ENCODE peak calls at places on chromosomes 13 and 19, in seven cellular contexts. O, R, J, T, S, B and G are unnamed samples. For H3K36me3, the result is how much of the 10 kb centered on the place peaks cover.

GRCh38 chr13:86282450-86282849 is 483.2 kb upstream of the SLITRK6 start:
- DNase-seq in J (no peak), T (no peak), S (no peak), O (no peak), B (peak), R (no peak), G (no peak)

GRCh38 chr13:94228781-94229180 is 250.7 kb downstream of the DCT start:
- DNase-seq in T (no peak), R (peak), S (no peak), O (peak), B (peak), J (no peak), G (no peak)

GRCh38 chr19:30799854-30800755 is 427.9 kb downstream of the ZNF536 start:
- DNase-seq in T (no peak), B (no peak), R (no peak), J (peak), O (peak), S (peak), G (peak)

GRCh38 chr19:48807590-48808308 is 3.1 kb downstream of the BCAT2 start:
- DNase-seq in O (no peak), S (no peak), J (peak), T (no peak), B (no peak), R (no peak), G (no peak)

GRCh38 chr19:8213827-8214672 is 4.9 kb downstream of the CERS4 start:
- DNase-seq in R (no peak), J (no peak), B (no peak), S (no peak), T (no peak), O (no peak), G (no peak)

GRCh38 chr19:16268676-16269319 is 55.8 kb upstream of the KLF2 start:
- DNase-seq in J (no peak), T (no peak), S (no peak), R (no peak), O (no peak), B (no peak), G (no peak)

GRCh38 chr19:48418317-48419064 is 25.0 kb downstream of the GRIN2D start:
- DNase-seq in B (peak), S (no peak), O (peak), J (no peak), R (peak), T (peak), G (no peak)

GRCh38 chr13:43572601-43573360 is 214.0 kb downstream of the ENOX1 start:
- DNase-seq in S (peak), R (peak), J (no peak), O (no peak), B (peak), T (no peak), G (no peak)

GRCh38 chr19:40335855-40336700 is 12.1 kb downstream of the C19orf47 start:
- DNase-seq in T (peak), B (peak), R (no peak), S (no peak), J (no peak), O (no peak), G (no peak)

GRCh38 chr13:110044521-110045200 is 258.3 kb upstream of the IRS2 start:
- DNase-seq in S (peak), J (no peak), O (peak), T (no peak), R (peak), B (peak), G (no peak)

GRCh38 chr19:42037649-42038048 is 32.4 kb downstream of the GRIK5 start:
- DNase-seq in J (no peak), S (no peak), B (no peak), T (no peak), O (no peak), R (no peak), G (no peak)

GRCh38 chr19:42081584-42082258 is 5.8 kb downstream of the ZNF574 start:
- DNase-seq in O (peak), J (peak), S (peak), T (no peak), B (peak), R (peak), G (no peak)

GRCh38 chr19:18279516-18280246 is 1.7 kb downstream of the JUND start:
- DNase-seq in S (peak), T (peak), O (peak), R (peak), J (peak), B (peak), G (peak)

GRCh38 chr19:24048261-24048660 is 38.7 kb upstream of the ZNF254 start:
- DNase-seq in O (no peak), S (no peak), J (no peak), T (no peak), B (no peak), R (no peak), G (no peak)

GRCh38 chr19:39846678-39847486 is 703 bp upstream of the FBL start:
- DNase-seq in J (peak), T (no peak), O (peak), B (no peak), R (no peak), S (peak), G (no peak)

GRCh38 chr19:485122-485521 is 11.2 kb upstream of the MADCAM1 start:
- DNase-seq in T (peak), J (no peak), R (no peak), O (no peak), B (no peak), S (no peak), G (no peak)

GRCh38 chr19:48812094-48812929 is 1.5 kb upstream of the BCAT2 start:
- DNase-seq in O (peak), J (peak), S (peak), T (peak), R (peak), B (peak), G (peak)

GRCh38 chr19:21148681-21149080 is 6.8 kb downstream of the ZNF431 start:
- DNase-seq in B (no peak), S (no peak), R (no peak), T (no peak), O (no peak), J (no peak), G (no peak)

GRCh38 chr19:52492991-52493470 is 34.4 kb upstream of the ZNF808 start:
- DNase-seq in B (no peak), J (no peak), T (no peak), R (no peak), S (no peak), O (no peak), G (no peak)

GRCh38 chr19:17327654-17328516 is 6.8 kb downstream of the ANO8 start:
- DNase-seq in O (peak), R (no peak), B (no peak), S (peak), T (peak), J (no peak), G (peak)

GRCh38 chr19:35380450-35381124 is 9.7 kb downstream of the GPR42 start:
- DNase-seq in J (no peak), T (no peak), R (no peak), S (no peak), O (no peak), B (no peak), G (no peak)

GRCh38 chr19:56877069-56877715 is 36.7 kb upstream of the PEG3 start:
- DNase-seq in B (no peak), R (no peak), T (no peak), S (no peak), O (no peak), J (no peak), G (no peak)

GRCh38 chr13:74867460-74867859 is 614.5 kb downstream of the TBC1D4 start:
- DNase-seq in R (no peak), B (peak), S (peak), T (no peak), O (peak), J (no peak), G (no peak)

GRCh38 chr13:114068723-114069322 is 63.6 kb downstream of the RASA3 start:
- DNase-seq in R (peak), S (peak), O (peak), B (peak), J (no peak), T (peak), G (no peak)

GRCh38 chr13:44870456-44870929 is 118.8 kb downstream of the NUFIP1 start:
- DNase-seq in O (no peak), R (no peak), S (no peak), B (no peak), J (no peak), T (no peak), G (no peak)

GRCh38 chr19:686589-687297 is 8.5 kb downstream of the PRSS57 start:
- DNase-seq in O (no peak), S (no peak), B (no peak), T (no peak), R (no peak), J (no peak), G (no peak)

GRCh38 chr19:6718741-6719539 is 1.5 kb downstream of the C3 start:
- DNase-seq in O (peak), R (no peak), J (peak), S (peak), T (peak), B (no peak), G (peak)

GRCh38 chr13:110359840-110360301 is 52.8 kb downstream of the COL4A2 start:
- DNase-seq in O (peak), B (peak), J (peak), T (no peak), R (peak), S (peak), G (no peak)

GRCh38 chr13:85512421-85512820 is 286.8 kb downstream of the SLITRK6 start:
- DNase-seq in S (no peak), B (no peak), T (no peak), J (no peak), R (no peak), O (no peak), G (no peak)

GRCh38 chr19:12139885-12140544 is at the start of gene ZNF20:
- DNase-seq in O (peak), J (peak), S (peak), R (peak), T (peak), B (peak), G (peak)

GRCh38 chr19:45440259-45440638 is 16.5 kb upstream of the ERCC1 start:
- DNase-seq in J (no peak), S (no peak), R (no peak), T (no peak), B (no peak), O (no peak), G (no peak)
- H3K4me3 ChIP-seq in J (peak), S (peak), R (peak), T (peak), B (peak), O (peak), G (no peak)

DNA sequence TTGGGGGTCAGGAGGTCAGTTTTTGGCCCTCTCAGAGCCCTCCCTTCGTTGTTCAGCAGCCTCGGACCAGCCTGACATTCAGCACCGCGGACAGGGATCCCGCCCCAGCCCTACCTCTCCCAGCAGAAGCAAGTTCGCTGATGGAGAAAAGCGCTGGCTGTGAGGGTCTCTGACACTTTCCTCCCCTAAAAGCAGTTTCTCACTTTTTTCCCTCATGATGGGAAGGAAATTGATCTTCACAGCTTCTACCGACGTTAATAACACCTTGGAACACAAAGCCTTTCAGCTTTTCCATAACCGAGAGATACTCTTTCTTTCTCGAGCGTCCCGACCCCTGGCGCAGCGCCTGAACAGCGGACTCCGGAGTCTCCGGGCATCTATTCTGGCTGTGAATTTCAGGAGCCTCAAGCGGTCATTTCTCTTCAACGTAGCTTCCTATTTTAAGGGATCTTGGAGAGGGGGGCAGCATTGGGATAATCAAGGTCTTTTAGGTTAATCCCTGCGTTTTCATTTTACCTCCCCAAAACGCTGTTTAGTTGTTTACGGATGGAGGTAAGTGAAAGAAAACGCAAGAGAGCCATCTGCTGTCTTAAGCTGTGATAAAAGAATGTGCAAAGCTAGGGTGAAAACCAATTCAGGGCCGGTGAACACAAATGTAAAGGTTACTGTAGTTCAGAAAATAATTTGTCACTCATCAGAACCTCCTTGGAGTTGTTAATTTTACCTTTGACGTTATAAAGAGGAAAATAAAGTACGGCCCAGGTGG is 467.2 kb downstream of the ITGBL1 start:
- DNase-seq in B (peak), R (peak), T (no peak), O (peak), J (peak), S (peak), G (no peak)
- H3K36me3 ChIP-seq in B (under half), R (under half), T (under half), O (under half), J (under half), S (under half), G (under half)

DNA sequence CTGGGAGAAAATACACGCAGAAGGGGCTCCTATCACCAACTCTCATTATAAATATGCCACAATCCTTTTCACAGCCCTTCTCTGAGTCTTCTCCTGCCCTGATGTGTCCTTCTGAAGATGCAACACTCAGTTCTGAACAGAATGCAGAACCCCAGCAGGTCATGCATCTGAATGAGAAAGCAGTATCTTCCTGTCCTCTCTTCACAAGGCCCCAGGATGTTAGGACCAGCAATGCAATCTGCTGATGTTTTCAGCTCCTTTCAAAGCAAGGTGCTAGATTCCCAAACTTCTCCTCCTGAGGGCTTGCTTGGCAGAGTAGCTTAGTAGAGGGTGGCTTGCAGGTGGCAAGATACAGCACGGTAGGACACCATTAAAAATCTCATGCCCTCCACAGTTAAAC is 22.3 kb upstream of the DOCK9 start:
- DNase-seq in R (no peak), J (no peak), T (no peak), B (no peak), S (no peak), O (no peak), G (peak)
- H3K4me3 ChIP-seq in R (no peak), J (no peak), T (no peak), B (no peak), S (no peak), O (no peak), G (no peak)

DNA sequence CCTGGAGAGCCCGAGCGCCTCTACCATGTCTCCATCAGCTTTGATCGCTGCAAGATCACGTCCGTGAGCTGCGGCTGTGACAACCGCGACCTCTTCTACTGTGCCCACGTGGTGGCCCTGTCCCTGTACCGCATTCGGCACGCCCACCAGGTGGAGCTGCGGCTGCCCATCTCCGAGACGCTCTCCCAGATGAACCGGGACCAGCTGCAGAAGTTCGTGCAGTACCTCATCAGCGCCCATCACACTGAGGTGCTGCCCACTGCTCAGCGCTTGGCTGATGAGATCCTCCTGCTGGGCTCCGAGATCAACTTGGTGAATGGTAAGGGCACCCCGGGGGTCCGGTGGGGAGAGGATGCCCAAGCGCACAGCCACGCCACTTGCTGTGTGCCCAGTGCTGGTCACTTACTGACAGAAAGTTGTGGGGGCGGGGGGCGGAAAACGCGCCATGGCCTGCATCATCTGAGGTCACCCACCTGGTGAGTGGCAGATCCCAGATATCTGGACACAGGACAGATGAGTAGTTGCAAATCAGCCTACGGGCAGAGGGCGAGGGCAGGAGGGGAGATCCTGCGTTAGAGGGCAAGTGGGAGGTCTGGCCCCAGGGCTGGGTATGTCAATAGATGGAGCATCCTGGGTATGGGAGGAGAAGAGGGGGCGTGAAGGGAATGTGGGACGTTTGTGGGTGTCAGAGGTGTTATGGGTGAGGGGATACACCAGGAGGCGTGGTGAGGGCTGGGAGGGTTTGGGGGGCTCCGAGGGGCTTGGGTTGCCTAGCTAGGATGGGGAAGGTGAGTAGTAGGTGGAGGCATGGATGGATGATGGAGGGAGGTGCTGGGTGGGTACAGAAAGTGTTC is 9.8 kb downstream of the ZSWIM4 start:
- DNase-seq in O (no peak), T (peak), S (no peak), R (no peak), B (no peak), J (no peak), G (no peak)
- H3K36me3 ChIP-seq in O (under half), T (under half), S (under half), R (under half), B (under half), J (under half), G (under half)

GRCh38 chr13:31043891-31044657 is 111.6 kb downstream of the TEX26 start:
- DNase-seq in R (peak), J (peak), O (peak), T (peak), S (peak), B (peak), G (peak)
- H3K4me3 ChIP-seq in R (no peak), J (no peak), O (no peak), T (no peak), S (no peak), B (no peak), G (peak)

GRCh38 chr19:38655148-38655824 is 7.8 kb downstream of the ACTN4 start:
- DNase-seq in O (no peak), S (no peak), J (no peak), R (peak), B (peak), T (no peak), G (no peak)
- H3K36me3 ChIP-seq in O (under half), S (under half), J (half or more), R (under half), B (under half), T (under half), G (under half)

GRCh38 chr19:53907690-53908089 is 1.4 kb upstream of the CACNG7 start:
- DNase-seq in T (no peak), R (no peak), O (no peak), S (no peak), B (no peak), J (no peak), G (no peak)

GRCh38 chr19:53909471-53910169 is 542 bp downstream of the CACNG7 start:
- DNase-seq in S (no peak), B (no peak), J (no peak), O (no peak), T (no peak), R (no peak), G (no peak)

GRCh38 chr19:53910170-53910518 is 1.1 kb downstream of the CACNG7 start:
- DNase-seq in J (no peak), O (peak), S (no peak), T (no peak), R (no peak), B (no peak), G (no peak)

GRCh38 chr19:53908106-53908932 is 759 bp upstream of the CACNG7 start:
- DNase-seq in R (peak), B (peak), T (no peak), S (peak), J (peak), O (peak), G (peak)

DNA sequence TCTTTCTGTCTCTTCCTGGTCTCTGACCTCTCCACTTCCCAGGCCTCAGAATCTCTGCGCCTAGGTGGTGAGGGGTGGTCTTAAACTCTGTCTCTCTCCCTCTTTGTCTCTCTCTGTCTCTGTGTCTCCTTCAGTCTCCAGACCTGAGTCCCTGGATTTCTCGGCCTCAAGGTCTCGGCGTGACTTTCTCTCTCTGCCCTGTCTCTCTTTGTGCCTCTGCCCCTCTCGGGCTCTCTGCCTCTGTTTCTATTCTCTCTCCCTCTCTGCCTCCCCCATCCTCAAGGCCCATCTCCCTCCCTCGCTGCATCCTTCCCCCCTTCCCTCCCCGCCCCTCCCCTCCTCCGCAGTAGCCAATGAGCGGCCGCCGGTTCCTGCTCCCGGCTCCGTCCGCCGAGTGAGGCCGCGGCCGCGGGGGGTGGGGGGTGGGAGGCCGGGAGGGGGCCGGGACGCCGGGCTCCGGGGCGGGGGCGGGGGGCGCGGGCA is at the start of gene CACNG7:
- DNase-seq in T (no peak), J (no peak), S (peak), B (peak), O (peak), R (no peak), G (no peak)
- H3K4me3 ChIP-seq in T (no peak), J (peak), S (no peak), B (peak), O (peak), R (peak), G (no peak)

DNA sequence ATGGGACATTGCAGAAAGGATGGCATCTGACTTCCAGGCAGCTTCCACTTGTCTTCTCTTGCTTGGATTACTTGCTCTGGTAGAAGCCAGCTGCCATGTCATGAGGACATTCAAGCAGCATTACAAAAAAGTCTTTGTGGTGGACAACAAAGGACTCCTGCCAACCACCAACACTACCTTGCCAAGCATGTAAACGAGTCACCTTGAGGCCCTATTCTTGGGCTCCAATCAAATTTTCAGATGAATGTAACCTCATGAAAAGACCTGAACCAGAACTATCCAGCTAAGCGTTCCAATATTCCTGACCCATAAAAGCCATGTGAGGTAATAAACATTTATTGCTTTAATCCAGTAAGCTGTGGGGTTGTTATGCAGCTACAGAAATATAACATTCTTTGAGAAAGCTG is 12.5 kb downstream of the PROSER1 start:
- DNase-seq in B (no peak), T (no peak), R (no peak), S (no peak), J (no peak), O (no peak), G (no peak)
- H3K36me3 ChIP-seq in B (under half), T (half or more), R (under half), S (half or more), J (under half), O (half or more), G (half or more)

GRCh38 chr13:97259787-97260641 is 37.9 kb downstream of the MBNL2 start:
- DNase-seq in T (no peak), B (peak), J (no peak), O (peak), S (peak), R (peak), G (no peak)
- H3K4me3 ChIP-seq in T (no peak), B (no peak), J (no peak), O (no peak), S (peak), R (no peak), G (no peak)